ENCODE peak calls at places on chromosomes 2 and 18, in nine cellular contexts. C is bronchial epithelial cell, Y is transverse colon, T is astrocyte of the spinal cord, F is fibroblast of mammary gland, J is K562, O is cardiac fibroblast, M is right atrium auricular region, W is uterus. X is an unnamed sample.

GRCh38 chr2:26344581-26345283 is 1.2 kb upstream of the SELENOI start:
- DNase-seq in C (peak), Y (peak), T (peak), F (peak), J (peak), O (peak), M (no peak), W (peak), X (peak)

GRCh38 chr18:34848156-34848555 is 138.1 kb downstream of the DTNA start:
- DNase-seq in C (no peak), Y (no peak), T (no peak), F (no peak), J (no peak), O (no peak), M (no peak), W (no peak), X (no peak)

GRCh38 chr2:222943820-222944219 is 83.0 kb downstream of the ACSL3 start:
- DNase-seq in C (peak), Y (no peak), T (peak), F (peak), J (no peak), O (peak), M (no peak), W (no peak), X (peak)

GRCh38 chr2:10009271-10009810 is 34.0 kb upstream of the KLF11 start:
- DNase-seq in C (no peak), Y (no peak), T (no peak), F (no peak), J (no peak), O (no peak), M (no peak), W (no peak), X (no peak)

GRCh38 chr2:44706584-44707553 is 234.6 kb upstream of the SIX3 start:
- DNase-seq in C (no peak), Y (no peak), T (peak), F (no peak), J (no peak), O (no peak), M (no peak), W (no peak), X (no peak)

GRCh38 chr2:190871539-190871938 is 9.1 kb upstream of the GLS start:
- DNase-seq in C (no peak), Y (no peak), T (peak), F (peak), J (no peak), O (no peak), M (no peak), W (no peak), X (no peak)

GRCh38 chr2:26255735-26256384 is 11.1 kb downstream of the HADHB start:
- DNase-seq in C (no peak), Y (no peak), T (no peak), F (no peak), J (no peak), O (no peak), M (no peak), W (no peak), X (no peak)

GRCh38 chr2:144447535-144447934 is 72.4 kb downstream of the ZEB2 start:
- DNase-seq in C (no peak), Y (no peak), T (no peak), F (no peak), J (no peak), O (no peak), M (no peak), W (no peak), X (no peak)

GRCh38 chr2:174336403-174337336 is 1.9 kb downstream of the SP9 start:
- DNase-seq in C (no peak), Y (peak), T (no peak), F (no peak), J (peak), O (no peak), M (no peak), W (no peak), X (no peak)

GRCh38 chr2:49807689-49808088 is 653.4 kb upstream of the FSHR start:
- DNase-seq in C (no peak), Y (no peak), T (no peak), F (no peak), J (no peak), O (no peak), M (no peak), W (no peak), X (no peak)

GRCh38 chr2:188425266-188425665 is 133.6 kb downstream of the GULP1 start:
- DNase-seq in C (no peak), Y (no peak), T (peak), F (no peak), J (no peak), O (no peak), M (no peak), W (no peak), X (no peak)

GRCh38 chr2:31523871-31524492 is 56.8 kb downstream of the SRD5A2 start:
- DNase-seq in C (peak), Y (peak), T (peak), F (peak), J (peak), O (peak), M (no peak), W (no peak), X (peak)

GRCh38 chr18:54712758-54713157 is 115.5 kb upstream of the RAB27B start:
- DNase-seq in C (no peak), Y (peak), T (no peak), F (no peak), J (no peak), O (no peak), M (no peak), W (no peak), X (no peak)

GRCh38 chr2:158463496-158464095 is 6.8 kb downstream of the PKP4 start:
- DNase-seq in C (no peak), Y (no peak), T (no peak), F (peak), J (peak), O (no peak), M (no peak), W (no peak), X (no peak)

GRCh38 chr2:223537669-223538601 is 64.2 kb downstream of the SCG2 start:
- DNase-seq in C (peak), Y (no peak), T (peak), F (peak), J (no peak), O (peak), M (no peak), W (no peak), X (peak)

GRCh38 chr2:96524482-96525210 is 11.9 kb upstream of the ARID5A start:
- DNase-seq in C (no peak), Y (no peak), T (no peak), F (no peak), J (no peak), O (no peak), M (no peak), W (no peak), X (no peak)

GRCh38 chr2:202149953-202150352 is 76.9 kb downstream of the KIAA2012 start:
- DNase-seq in C (no peak), Y (no peak), T (no peak), F (peak), J (no peak), O (no peak), M (no peak), W (no peak), X (peak)

GRCh38 chr2:144516981-144517824 is 2.7 kb downstream of the ZEB2 start:
- DNase-seq in C (peak), Y (peak), T (peak), F (peak), J (peak), O (peak), M (peak), W (peak), X (peak)

GRCh38 chr18:67232991-67233390 is 283.5 kb downstream of the DSEL start:
- DNase-seq in C (peak), Y (no peak), T (no peak), F (peak), J (no peak), O (peak), M (no peak), W (no peak), X (peak)

GRCh38 chr2:37226863-37227262 is 4.5 kb downstream of the CEBPZ start:
- DNase-seq in C (no peak), Y (no peak), T (no peak), F (no peak), J (no peak), O (no peak), M (no peak), W (no peak), X (no peak)

GRCh38 chr2:61045999-61046398 is 19.7 kb upstream of the SANBR start:
- DNase-seq in C (no peak), Y (no peak), T (peak), F (no peak), J (no peak), O (no peak), M (no peak), W (no peak), X (peak)

GRCh38 chr2:177217247-177217843 is 4.8 kb downstream of the HNRNPA3 start:
- DNase-seq in C (no peak), Y (no peak), T (no peak), F (no peak), J (no peak), O (no peak), M (no peak), W (no peak), X (no peak)

GRCh38 chr2:180000434-180000833 is 6.7 kb downstream of the CWC22 start:
- DNase-seq in C (peak), Y (no peak), T (no peak), F (peak), J (peak), O (peak), M (no peak), W (no peak), X (peak)

GRCh38 chr2:8421658-8422499 is 260.0 kb upstream of the ID2 start:
- DNase-seq in C (no peak), Y (no peak), T (no peak), F (no peak), J (peak), O (no peak), M (no peak), W (no peak), X (no peak)

GRCh38 chr2:52429740-52430139 is 1337.9 kb upstream of the CHAC2 start:
- DNase-seq in C (no peak), Y (no peak), T (no peak), F (no peak), J (no peak), O (peak), M (no peak), W (no peak), X (peak)

GRCh38 chr2:235958631-235959395 is 209.4 kb downstream of the GBX2 start:
- DNase-seq in C (no peak), Y (no peak), T (peak), F (no peak), J (no peak), O (no peak), M (no peak), W (no peak), X (no peak)

GRCh38 chr2:131408176-131408575 is 44.2 kb upstream of the RAB6D start:
- DNase-seq in C (no peak), Y (no peak), T (no peak), F (no peak), J (no peak), O (no peak), M (no peak), W (no peak), X (no peak)

GRCh38 chr2:112690853-112691390 is 29.9 kb upstream of the NT5DC4 start:
- DNase-seq in C (peak), Y (peak), T (peak), F (peak), J (peak), O (peak), M (peak), W (no peak), X (peak)

GRCh38 chr2:227374158-227374557 is 4.9 kb downstream of the TM4SF20 start:
- DNase-seq in C (no peak), Y (no peak), T (peak), F (peak), J (no peak), O (peak), M (no peak), W (no peak), X (peak)

GRCh38 chr2:210225461-210225798 is 183 bp upstream of the ACADL start:
- DNase-seq in C (peak), Y (no peak), T (peak), F (peak), J (no peak), O (peak), M (no peak), W (no peak), X (peak)

GRCh38 chr18:8703781-8704301 is 1.5 kb upstream of the MTCL1 start:
- DNase-seq in C (no peak), Y (no peak), T (no peak), F (no peak), J (no peak), O (no peak), M (no peak), W (peak), X (no peak)

GRCh38 chr2:10755621-10756020 is 34.2 kb downstream of the ATP6V1C2 start:
- DNase-seq in C (no peak), Y (no peak), T (no peak), F (no peak), J (no peak), O (no peak), M (no peak), W (no peak), X (no peak)

GRCh38 chr2:73020306-73020656 is 51.2 kb downstream of the SFXN5 start:
- DNase-seq in C (no peak), Y (no peak), T (no peak), F (no peak), J (no peak), O (no peak), M (no peak), W (no peak), X (no peak)

GRCh38 chr2:150476213-150476740 is 11.2 kb downstream of the RND3 start:
- DNase-seq in C (no peak), Y (no peak), T (no peak), F (no peak), J (no peak), O (peak), M (no peak), W (no peak), X (peak)

GRCh38 chr2:158501301-158501700 is 44.5 kb downstream of the PKP4 start:
- DNase-seq in C (no peak), Y (no peak), T (no peak), F (no peak), J (no peak), O (no peak), M (no peak), W (no peak), X (no peak)

GRCh38 chr2:75870654-75871137 is 160.0 kb upstream of the GCFC2 start:
- DNase-seq in C (no peak), Y (no peak), T (no peak), F (no peak), J (no peak), O (no peak), M (no peak), W (no peak), X (no peak)

GRCh38 chr2:172394008-172394407 is 33.4 kb upstream of the ITGA6 start:
- DNase-seq in C (no peak), Y (no peak), T (no peak), F (no peak), J (no peak), O (no peak), M (no peak), W (no peak), X (peak)

GRCh38 chr2:144424559-144425240 is 95.2 kb downstream of the ZEB2 start:
- DNase-seq in C (peak), Y (no peak), T (no peak), F (no peak), J (no peak), O (no peak), M (no peak), W (no peak), X (no peak)

GRCh38 chr2:184598313-184599053 is at the start of gene ZNF804A:
- DNase-seq in C (no peak), Y (peak), T (peak), F (peak), J (peak), O (peak), M (peak), W (peak), X (peak)

GRCh38 chr2:184597571-184597980 is 753 bp upstream of the ZNF804A start:
- DNase-seq in C (no peak), Y (peak), T (peak), F (peak), J (no peak), O (peak), M (peak), W (no peak), X (peak)

GRCh38 chr2:184597996-184598312 is 375 bp upstream of the ZNF804A start:
- DNase-seq in C (no peak), Y (peak), T (no peak), F (peak), J (no peak), O (no peak), M (no peak), W (no peak), X (no peak)

GRCh38 chr2:184599054-184599874 is 935 bp downstream of the ZNF804A start:
- DNase-seq in C (no peak), Y (no peak), T (peak), F (peak), J (no peak), O (peak), M (no peak), W (no peak), X (peak)

GRCh38 chr2:184596819-184597411 is 1.4 kb upstream of the ZNF804A start:
- DNase-seq in C (peak), Y (no peak), T (peak), F (peak), J (no peak), O (peak), M (no peak), W (no peak), X (peak)
- TF ChIP-seq CTCF in C (no peak), Y (no peak), T (peak), F (no peak), J (no peak), O (no peak), M (no peak), W (no peak), X (peak)

GRCh38 chr2:241522477-241522876 is 14.1 kb upstream of the STK25 start:
- DNase-seq in C (no peak), Y (no peak), T (no peak), F (no peak), J (no peak), O (no peak), M (no peak), W (no peak), X (no peak)

GRCh38 chr2:241516520-241516965 is 8.2 kb upstream of the STK25 start:
- DNase-seq in C (no peak), Y (no peak), T (no peak), F (no peak), J (no peak), O (no peak), M (no peak), W (no peak), X (no peak)

GRCh38 chr2:241517297-241517696 is 8.9 kb upstream of the STK25 start:
- DNase-seq in C (no peak), Y (no peak), T (no peak), F (no peak), J (no peak), O (no peak), M (no peak), W (no peak), X (no peak)

GRCh38 chr2:241514986-241515737 is 6.8 kb upstream of the STK25 start:
- DNase-seq in C (no peak), Y (no peak), T (no peak), F (no peak), J (no peak), O (no peak), M (no peak), W (no peak), X (no peak)

GRCh38 chr2:241519669-241520068 is 11.3 kb upstream of the STK25 start:
- DNase-seq in C (no peak), Y (no peak), T (no peak), F (no peak), J (no peak), O (no peak), M (no peak), W (no peak), X (no peak)
- H3K4me3 ChIP-seq in C (no peak), Y (no peak), T (no peak), F (no peak), J (no peak), O (no peak), M (no peak), W (no peak), X (no peak)

GRCh38 chr2:206260427-206261012 is 13.9 kb upstream of the ZDBF2 start:
- DNase-seq in C (peak), Y (no peak), T (no peak), F (peak), J (peak), O (peak), M (no peak), W (no peak), X (peak)
- TF ChIP-seq CTCF in C (peak), Y (peak), T (peak), F (peak), J (peak), O (peak), M (no peak), W (no peak), X (peak)

DNA sequence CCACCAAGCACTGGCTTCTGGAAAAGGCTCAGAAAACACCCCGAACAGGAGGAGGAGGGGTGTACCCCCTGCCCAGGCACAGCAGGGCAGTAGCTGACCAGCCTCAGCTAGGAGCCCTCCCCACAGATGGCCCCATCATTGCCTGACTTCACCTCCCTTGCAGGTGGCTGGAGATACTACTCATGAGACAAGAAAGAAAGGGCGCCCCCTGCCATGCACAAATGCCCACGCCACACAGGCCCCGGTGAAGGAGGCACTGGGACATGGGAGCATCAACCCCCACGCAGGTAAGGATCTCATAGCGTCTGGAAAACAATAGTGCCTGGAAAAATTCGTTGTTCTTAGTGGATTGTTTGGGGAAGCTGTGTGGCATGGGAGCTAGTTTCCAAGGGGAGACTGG is 240.6 kb downstream of the TFCP2L1 start:
- DNase-seq in C (peak), Y (peak), T (no peak), F (no peak), J (peak), O (peak), M (no peak), W (no peak), X (no peak)
- H3K4me3 ChIP-seq in C (no peak), Y (no peak), T (no peak), F (no peak), J (no peak), O (no peak), M (no peak), W (no peak), X (no peak)

DNA sequence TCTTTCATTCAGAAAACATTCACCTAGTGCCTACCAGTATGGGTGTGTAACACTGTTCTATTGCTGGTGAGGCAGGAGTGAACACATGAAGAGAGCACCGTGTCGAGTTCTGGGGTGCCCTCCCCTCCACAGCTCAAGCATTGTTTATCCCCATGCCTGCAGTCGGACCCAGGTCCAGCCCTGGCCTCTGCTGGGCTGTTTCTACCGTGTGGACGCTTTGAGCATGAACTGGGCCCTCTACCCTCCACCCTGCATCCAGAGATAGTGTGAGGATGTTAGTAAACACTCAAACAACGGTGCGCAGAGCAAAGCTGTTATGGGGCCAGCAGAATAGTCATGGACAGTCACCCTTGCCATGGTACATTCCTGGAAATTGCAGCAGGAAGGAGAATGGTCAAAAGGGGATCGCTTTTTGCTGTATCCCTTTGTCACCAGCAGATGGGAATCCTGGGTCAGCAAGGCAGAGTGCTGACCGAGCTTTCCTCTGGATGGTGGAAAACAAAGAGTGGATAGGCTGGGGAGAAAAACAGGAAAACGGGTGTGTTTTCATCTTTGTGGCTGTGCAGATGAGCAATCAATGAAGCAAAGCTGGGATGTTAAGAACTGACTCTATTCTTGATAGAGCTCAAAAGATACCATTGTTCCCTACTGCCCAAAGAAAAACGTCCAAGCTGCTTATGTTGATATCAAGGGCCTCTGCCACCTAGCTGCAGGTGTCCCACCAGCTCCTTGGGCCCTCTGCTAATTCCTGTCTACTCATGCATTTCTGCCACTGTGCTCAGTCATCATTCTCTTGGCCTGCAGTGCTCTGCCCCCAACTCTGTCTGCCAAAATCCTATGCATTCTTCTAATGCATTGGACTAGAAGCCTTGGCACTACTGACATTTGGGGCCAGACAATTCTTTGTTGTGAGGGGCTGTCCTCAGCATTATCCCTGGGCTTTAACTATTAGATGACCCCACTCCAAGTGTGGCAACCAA is 38.7 kb downstream of the REEP1 start:
- DNase-seq in C (no peak), Y (no peak), T (no peak), F (peak), J (no peak), O (peak), M (peak), W (no peak), X (peak)
- TF ChIP-seq CTCF in C (peak), Y (peak), T (peak), F (peak), J (peak), O (peak), M (no peak), W (no peak), X (peak)